ENCODE peak calls at places on chromosomes 1 and 21, in ten cellular contexts. One of them, this sample, is unnamed.

GRCh38 chr1:243950166-243950565 is 100.1 kb upstream of the AKT3 start:
- DNase-seq in GM13976: no peak
- DNase-seq in lower lobe of right lung: no peak
- DNase-seq in breast epithelium: peak
- DNase-seq in adrenal gland: no peak
- DNase-seq in lower leg skin: no peak
- DNase-seq in fibroblast of pulmonary artery: peak
- DNase-seq in RWPE1: peak
- DNase-seq in heart right ventricle: no peak
- DNase-seq in GM12865: no peak
- DNase-seq in this sample: no peak

GRCh38 chr1:2240251-2241156 is 12.4 kb downstream of the SKI start:
- DNase-seq in GM13976: no peak
- DNase-seq in lower lobe of right lung: peak
- DNase-seq in breast epithelium: peak
- DNase-seq in adrenal gland: peak
- DNase-seq in lower leg skin: peak
- DNase-seq in fibroblast of pulmonary artery: peak
- DNase-seq in RWPE1: no peak
- DNase-seq in heart right ventricle: peak
- DNase-seq in GM12865: no peak
- DNase-seq in this sample: peak

GRCh38 chr1:210715072-210715471 is 386.4 kb downstream of the HHAT start:
- DNase-seq in GM13976: no peak
- DNase-seq in lower lobe of right lung: no peak
- DNase-seq in breast epithelium: no peak
- DNase-seq in adrenal gland: no peak
- DNase-seq in lower leg skin: no peak
- DNase-seq in fibroblast of pulmonary artery: no peak
- DNase-seq in RWPE1: no peak
- DNase-seq in heart right ventricle: no peak
- DNase-seq in GM12865: no peak
- DNase-seq in this sample: no peak

GRCh38 chr1:201266774-201267173 is 16.5 kb upstream of the PKP1 start:
- DNase-seq in GM13976: no peak
- DNase-seq in lower lobe of right lung: no peak
- DNase-seq in breast epithelium: peak
- DNase-seq in adrenal gland: no peak
- DNase-seq in lower leg skin: peak
- DNase-seq in fibroblast of pulmonary artery: peak
- DNase-seq in RWPE1: peak
- DNase-seq in heart right ventricle: no peak
- DNase-seq in GM12865: no peak
- DNase-seq in this sample: no peak

GRCh38 chr1:174497461-174497860 is 49.7 kb downstream of the GPR52 start:
- DNase-seq in GM13976: no peak
- DNase-seq in lower lobe of right lung: no peak
- DNase-seq in breast epithelium: no peak
- DNase-seq in adrenal gland: no peak
- DNase-seq in lower leg skin: no peak
- DNase-seq in fibroblast of pulmonary artery: no peak
- DNase-seq in RWPE1: no peak
- DNase-seq in heart right ventricle: no peak
- DNase-seq in GM12865: no peak
- DNase-seq in this sample: no peak

GRCh38 chr1:104592926-104593325 is 843.2 kb downstream of the AMY1C start:
- DNase-seq in GM13976: no peak
- DNase-seq in lower lobe of right lung: no peak
- DNase-seq in breast epithelium: no peak
- DNase-seq in adrenal gland: no peak
- DNase-seq in lower leg skin: no peak
- DNase-seq in fibroblast of pulmonary artery: no peak
- DNase-seq in RWPE1: no peak
- DNase-seq in heart right ventricle: no peak
- DNase-seq in GM12865: no peak
- DNase-seq in this sample: no peak

GRCh38 chr1:62735491-62736171 is 47.4 kb upstream of the DOCK7 start:
- DNase-seq in GM13976: no peak
- DNase-seq in lower lobe of right lung: no peak
- DNase-seq in breast epithelium: no peak
- DNase-seq in adrenal gland: no peak
- DNase-seq in lower leg skin: no peak
- DNase-seq in fibroblast of pulmonary artery: peak
- DNase-seq in RWPE1: no peak
- DNase-seq in heart right ventricle: no peak
- DNase-seq in GM12865: no peak
- DNase-seq in this sample: no peak

GRCh38 chr21:33259995-33260394 is 6.2 kb upstream of the IL10RB start:
- DNase-seq in GM13976: no peak
- DNase-seq in lower lobe of right lung: no peak
- DNase-seq in breast epithelium: no peak
- DNase-seq in adrenal gland: no peak
- DNase-seq in lower leg skin: no peak
- DNase-seq in fibroblast of pulmonary artery: no peak
- DNase-seq in RWPE1: no peak
- DNase-seq in heart right ventricle: no peak
- DNase-seq in GM12865: no peak
- DNase-seq in this sample: no peak

GRCh38 chr1:25805863-25806225 is 5.9 kb downstream of the SELENON start:
- DNase-seq in GM13976: no peak
- DNase-seq in lower lobe of right lung: no peak
- DNase-seq in breast epithelium: peak
- DNase-seq in adrenal gland: no peak
- DNase-seq in lower leg skin: no peak
- DNase-seq in fibroblast of pulmonary artery: peak
- DNase-seq in RWPE1: no peak
- DNase-seq in heart right ventricle: peak
- DNase-seq in GM12865: no peak
- DNase-seq in this sample: no peak

GRCh38 chr1:81349194-81349965 is 451.4 kb upstream of the ADGRL2 start:
- DNase-seq in GM13976: no peak
- DNase-seq in lower lobe of right lung: no peak
- DNase-seq in breast epithelium: no peak
- DNase-seq in adrenal gland: no peak
- DNase-seq in lower leg skin: no peak
- DNase-seq in fibroblast of pulmonary artery: no peak
- DNase-seq in RWPE1: no peak
- DNase-seq in heart right ventricle: no peak
- DNase-seq in GM12865: no peak
- DNase-seq in this sample: no peak

GRCh38 chr21:36799869-36800268 is 101.0 kb downstream of the SIM2 start:
- DNase-seq in GM13976: no peak
- DNase-seq in lower lobe of right lung: no peak
- DNase-seq in breast epithelium: no peak
- DNase-seq in adrenal gland: no peak
- DNase-seq in lower leg skin: no peak
- DNase-seq in fibroblast of pulmonary artery: no peak
- DNase-seq in RWPE1: no peak
- DNase-seq in heart right ventricle: no peak
- DNase-seq in GM12865: no peak
- DNase-seq in this sample: no peak

GRCh38 chr1:234140388-234140787 is 232.9 kb upstream of the COA6 start:
- DNase-seq in GM13976: no peak
- DNase-seq in lower lobe of right lung: no peak
- DNase-seq in breast epithelium: no peak
- DNase-seq in adrenal gland: no peak
- DNase-seq in lower leg skin: no peak
- DNase-seq in fibroblast of pulmonary artery: no peak
- DNase-seq in RWPE1: no peak
- DNase-seq in heart right ventricle: no peak
- DNase-seq in GM12865: no peak
- DNase-seq in this sample: no peak

GRCh38 chr1:64553285-64553684 is 83.4 kb downstream of the CACHD1 start:
- DNase-seq in GM13976: no peak
- DNase-seq in lower lobe of right lung: no peak
- DNase-seq in breast epithelium: no peak
- DNase-seq in adrenal gland: no peak
- DNase-seq in lower leg skin: no peak
- DNase-seq in fibroblast of pulmonary artery: no peak
- DNase-seq in RWPE1: no peak
- DNase-seq in heart right ventricle: no peak
- DNase-seq in GM12865: no peak
- DNase-seq in this sample: no peak

GRCh38 chr1:89843279-89844121 is 22.7 kb downstream of the LRRC8D start:
- DNase-seq in GM13976: peak
- DNase-seq in lower lobe of right lung: peak
- DNase-seq in breast epithelium: peak
- DNase-seq in adrenal gland: peak
- DNase-seq in lower leg skin: peak
- DNase-seq in fibroblast of pulmonary artery: peak
- DNase-seq in RWPE1: peak
- DNase-seq in heart right ventricle: peak
- DNase-seq in GM12865: peak
- DNase-seq in this sample: peak

GRCh38 chr1:37776946-37777516 is 12.1 kb upstream of the EPHA10 start:
- DNase-seq in GM13976: peak
- DNase-seq in lower lobe of right lung: no peak
- DNase-seq in breast epithelium: no peak
- DNase-seq in adrenal gland: no peak
- DNase-seq in lower leg skin: no peak
- DNase-seq in fibroblast of pulmonary artery: no peak
- DNase-seq in RWPE1: no peak
- DNase-seq in heart right ventricle: no peak
- DNase-seq in GM12865: no peak
- DNase-seq in this sample: no peak

GRCh38 chr1:9687120-9687875 is 35.8 kb downstream of the PIK3CD start:
- DNase-seq in GM13976: peak
- DNase-seq in lower lobe of right lung: peak
- DNase-seq in breast epithelium: no peak
- DNase-seq in adrenal gland: peak
- DNase-seq in lower leg skin: peak
- DNase-seq in fibroblast of pulmonary artery: peak
- DNase-seq in RWPE1: peak
- DNase-seq in heart right ventricle: peak
- DNase-seq in GM12865: peak
- DNase-seq in this sample: peak

GRCh38 chr1:31675761-31676160 is 28.1 kb downstream of the COL16A1 start:
- DNase-seq in GM13976: no peak
- DNase-seq in lower lobe of right lung: no peak
- DNase-seq in breast epithelium: no peak
- DNase-seq in adrenal gland: no peak
- DNase-seq in lower leg skin: no peak
- DNase-seq in fibroblast of pulmonary artery: no peak
- DNase-seq in RWPE1: no peak
- DNase-seq in heart right ventricle: no peak
- DNase-seq in GM12865: no peak
- DNase-seq in this sample: no peak

GRCh38 chr21:26185021-26185420 is 14.5 kb upstream of the APP start:
- DNase-seq in GM13976: no peak
- DNase-seq in lower lobe of right lung: no peak
- DNase-seq in breast epithelium: no peak
- DNase-seq in adrenal gland: no peak
- DNase-seq in lower leg skin: no peak
- DNase-seq in fibroblast of pulmonary artery: no peak
- DNase-seq in RWPE1: no peak
- DNase-seq in heart right ventricle: no peak
- DNase-seq in GM12865: no peak
- DNase-seq in this sample: no peak

GRCh38 chr21:14616303-14617039 is 70.4 kb upstream of the SAMSN1 start:
- DNase-seq in GM13976: no peak
- DNase-seq in lower lobe of right lung: no peak
- DNase-seq in breast epithelium: no peak
- DNase-seq in adrenal gland: no peak
- DNase-seq in lower leg skin: no peak
- DNase-seq in fibroblast of pulmonary artery: peak
- DNase-seq in RWPE1: peak
- DNase-seq in heart right ventricle: no peak
- DNase-seq in GM12865: no peak
- DNase-seq in this sample: no peak

GRCh38 chr1:205543351-205544305 is 39.2 kb downstream of the CDK18 start:
- DNase-seq in GM13976: peak
- DNase-seq in lower lobe of right lung: peak
- DNase-seq in breast epithelium: peak
- DNase-seq in adrenal gland: peak
- DNase-seq in lower leg skin: peak
- DNase-seq in fibroblast of pulmonary artery: peak
- DNase-seq in RWPE1: peak
- DNase-seq in heart right ventricle: peak
- DNase-seq in GM12865: no peak
- DNase-seq in this sample: peak

GRCh38 chr1:162230096-162230495 is 146.6 kb downstream of the SPATA46 start:
- DNase-seq in GM13976: no peak
- DNase-seq in lower lobe of right lung: peak
- DNase-seq in breast epithelium: no peak
- DNase-seq in adrenal gland: no peak
- DNase-seq in lower leg skin: no peak
- DNase-seq in fibroblast of pulmonary artery: peak
- DNase-seq in RWPE1: no peak
- DNase-seq in heart right ventricle: peak
- DNase-seq in GM12865: no peak
- DNase-seq in this sample: no peak

GRCh38 chr1:11193376-11193775 is 4.2 kb downstream of the ANGPTL7 start:
- DNase-seq in GM13976: no peak
- DNase-seq in lower lobe of right lung: no peak
- DNase-seq in breast epithelium: no peak
- DNase-seq in adrenal gland: no peak
- DNase-seq in lower leg skin: no peak
- DNase-seq in fibroblast of pulmonary artery: no peak
- DNase-seq in RWPE1: no peak
- DNase-seq in heart right ventricle: no peak
- DNase-seq in GM12865: no peak
- DNase-seq in this sample: no peak
- TF ChIP-seq CTCF in GM13976: no peak
- TF ChIP-seq CTCF in lower lobe of right lung: no peak
- TF ChIP-seq CTCF in breast epithelium: no peak
- TF ChIP-seq CTCF in adrenal gland: no peak
- TF ChIP-seq CTCF in lower leg skin: no peak
- TF ChIP-seq CTCF in fibroblast of pulmonary artery: no peak
- TF ChIP-seq CTCF in RWPE1: no peak
- TF ChIP-seq CTCF in heart right ventricle: no peak
- TF ChIP-seq CTCF in GM12865: no peak
- TF ChIP-seq CTCF in this sample: no peak

GRCh38 chr1:215567491-215568286 is 585 bp downstream of the KCTD3 start:
- DNase-seq in GM13976: peak
- DNase-seq in lower lobe of right lung: peak
- DNase-seq in breast epithelium: peak
- DNase-seq in adrenal gland: peak
- DNase-seq in lower leg skin: no peak
- DNase-seq in fibroblast of pulmonary artery: peak
- DNase-seq in RWPE1: peak
- DNase-seq in heart right ventricle: peak
- DNase-seq in GM12865: peak
- DNase-seq in this sample: no peak
- TF ChIP-seq CTCF in GM13976: no peak
- TF ChIP-seq CTCF in lower lobe of right lung: no peak
- TF ChIP-seq CTCF in breast epithelium: no peak
- TF ChIP-seq CTCF in adrenal gland: no peak
- TF ChIP-seq CTCF in lower leg skin: no peak
- TF ChIP-seq CTCF in fibroblast of pulmonary artery: no peak
- TF ChIP-seq CTCF in RWPE1: no peak
- TF ChIP-seq CTCF in heart right ventricle: no peak
- TF ChIP-seq CTCF in GM12865: no peak
- TF ChIP-seq CTCF in this sample: no peak

GRCh38 chr1:59057211-59057694 is 239.6 kb upstream of the FGGY start:
- DNase-seq in GM13976: no peak
- DNase-seq in lower lobe of right lung: peak
- DNase-seq in breast epithelium: peak
- DNase-seq in adrenal gland: peak
- DNase-seq in lower leg skin: peak
- DNase-seq in fibroblast of pulmonary artery: peak
- DNase-seq in RWPE1: peak
- DNase-seq in heart right ventricle: peak
- DNase-seq in GM12865: peak
- DNase-seq in this sample: peak
- TF ChIP-seq CTCF in GM13976: no peak
- TF ChIP-seq CTCF in lower lobe of right lung: no peak
- TF ChIP-seq CTCF in breast epithelium: no peak
- TF ChIP-seq CTCF in adrenal gland: no peak
- TF ChIP-seq CTCF in lower leg skin: no peak
- TF ChIP-seq CTCF in fibroblast of pulmonary artery: peak
- TF ChIP-seq CTCF in RWPE1: no peak
- TF ChIP-seq CTCF in heart right ventricle: peak
- TF ChIP-seq CTCF in GM12865: no peak
- TF ChIP-seq CTCF in this sample: no peak

GRCh38 chr1:36542962-36543515 is 60.3 kb upstream of the CSF3R start:
- DNase-seq in GM13976: no peak
- DNase-seq in lower lobe of right lung: no peak
- DNase-seq in breast epithelium: no peak
- DNase-seq in adrenal gland: no peak
- DNase-seq in lower leg skin: no peak
- DNase-seq in fibroblast of pulmonary artery: no peak
- DNase-seq in RWPE1: no peak
- DNase-seq in heart right ventricle: no peak
- DNase-seq in GM12865: no peak
- DNase-seq in this sample: peak
- TF ChIP-seq CTCF in GM13976: no peak
- TF ChIP-seq CTCF in lower lobe of right lung: no peak
- TF ChIP-seq CTCF in breast epithelium: no peak
- TF ChIP-seq CTCF in adrenal gland: no peak
- TF ChIP-seq CTCF in lower leg skin: no peak
- TF ChIP-seq CTCF in fibroblast of pulmonary artery: peak
- TF ChIP-seq CTCF in RWPE1: no peak
- TF ChIP-seq CTCF in heart right ventricle: no peak
- TF ChIP-seq CTCF in GM12865: peak
- TF ChIP-seq CTCF in this sample: no peak